ENCODE peak calls at places on chromosomes 11 and 22, in eight cellular contexts. One of them, this sample, is unnamed.

GRCh38 chr11:64490562-64491216 is 100.3 kb upstream of the SLC22A12 start:
- DNase-seq in H1: no peak
- DNase-seq in GM13977: no peak
- DNase-seq in tibial artery: no peak
- DNase-seq in epithelial cell of esophagus: no peak
- DNase-seq in ovary: no peak
- DNase-seq in lung: no peak
- DNase-seq in cardiac muscle cell: no peak
- DNase-seq in this sample: no peak

GRCh38 chr11:35563413-35564245 is 38.2 kb upstream of the PAMR1 start:
- DNase-seq in H1: no peak
- DNase-seq in GM13977: no peak
- DNase-seq in tibial artery: no peak
- DNase-seq in epithelial cell of esophagus: no peak
- DNase-seq in ovary: no peak
- DNase-seq in lung: no peak
- DNase-seq in cardiac muscle cell: peak
- DNase-seq in this sample: no peak

GRCh38 chr22:24925586-24926427 is 20.7 kb downstream of the LHFPL7 start:
- DNase-seq in H1: no peak
- DNase-seq in GM13977: no peak
- DNase-seq in tibial artery: no peak
- DNase-seq in epithelial cell of esophagus: no peak
- DNase-seq in ovary: no peak
- DNase-seq in lung: no peak
- DNase-seq in cardiac muscle cell: peak
- DNase-seq in this sample: no peak

GRCh38 chr22:39656495-39657490 is 86.2 kb downstream of the CACNA1I start:
- DNase-seq in H1: no peak
- DNase-seq in GM13977: no peak
- DNase-seq in tibial artery: no peak
- DNase-seq in epithelial cell of esophagus: no peak
- DNase-seq in ovary: no peak
- DNase-seq in lung: no peak
- DNase-seq in cardiac muscle cell: no peak
- DNase-seq in this sample: no peak

GRCh38 chr22:25196326-25196725 is 3.3 kb upstream of the CRYBB3 start:
- DNase-seq in H1: no peak
- DNase-seq in GM13977: no peak
- DNase-seq in tibial artery: no peak
- DNase-seq in epithelial cell of esophagus: no peak
- DNase-seq in ovary: no peak
- DNase-seq in lung: no peak
- DNase-seq in cardiac muscle cell: no peak
- DNase-seq in this sample: no peak

GRCh38 chr22:31346733-31347250 is 646 bp upstream of the PATZ1 start:
- DNase-seq in H1: no peak
- DNase-seq in GM13977: no peak
- DNase-seq in tibial artery: peak
- DNase-seq in epithelial cell of esophagus: no peak
- DNase-seq in ovary: peak
- DNase-seq in lung: peak
- DNase-seq in cardiac muscle cell: peak
- DNase-seq in this sample: no peak

GRCh38 chr11:134542401-134543143 is 130.5 kb upstream of the B3GAT1 start:
- DNase-seq in H1: no peak
- DNase-seq in GM13977: no peak
- DNase-seq in tibial artery: peak
- DNase-seq in epithelial cell of esophagus: peak
- DNase-seq in ovary: no peak
- DNase-seq in lung: no peak
- DNase-seq in cardiac muscle cell: no peak
- DNase-seq in this sample: no peak

GRCh38 chr11:62612366-62613274 is at the start of the genes EML3 and ROM1:
- DNase-seq in H1: peak
- DNase-seq in GM13977: peak
- DNase-seq in tibial artery: peak
- DNase-seq in epithelial cell of esophagus: peak
- DNase-seq in ovary: peak
- DNase-seq in lung: peak
- DNase-seq in cardiac muscle cell: peak
- DNase-seq in this sample: peak

GRCh38 chr11:45180158-45180887 is 33.9 kb downstream of the PRDM11 start:
- DNase-seq in H1: no peak
- DNase-seq in GM13977: peak
- DNase-seq in tibial artery: peak
- DNase-seq in epithelial cell of esophagus: peak
- DNase-seq in ovary: peak
- DNase-seq in lung: peak
- DNase-seq in cardiac muscle cell: peak
- DNase-seq in this sample: no peak

GRCh38 chr11:85114786-85115185 is 512.4 kb downstream of the DLG2 start:
- DNase-seq in H1: no peak
- DNase-seq in GM13977: no peak
- DNase-seq in tibial artery: no peak
- DNase-seq in epithelial cell of esophagus: peak
- DNase-seq in ovary: no peak
- DNase-seq in lung: no peak
- DNase-seq in cardiac muscle cell: no peak
- DNase-seq in this sample: no peak

GRCh38 chr11:109984634-109985289 is 108.4 kb upstream of the ZC3H12C start:
- DNase-seq in H1: no peak
- DNase-seq in GM13977: peak
- DNase-seq in tibial artery: no peak
- DNase-seq in epithelial cell of esophagus: no peak
- DNase-seq in ovary: no peak
- DNase-seq in lung: no peak
- DNase-seq in cardiac muscle cell: peak
- DNase-seq in this sample: no peak
- TF ChIP-seq CTCF in H1: no peak
- TF ChIP-seq CTCF in GM13977: no peak
- TF ChIP-seq CTCF in tibial artery: no peak
- TF ChIP-seq CTCF in epithelial cell of esophagus: no peak
- TF ChIP-seq CTCF in ovary: no peak
- TF ChIP-seq CTCF in lung: no peak
- TF ChIP-seq CTCF in cardiac muscle cell: no peak
- TF ChIP-seq CTCF in this sample: no peak

DNA sequence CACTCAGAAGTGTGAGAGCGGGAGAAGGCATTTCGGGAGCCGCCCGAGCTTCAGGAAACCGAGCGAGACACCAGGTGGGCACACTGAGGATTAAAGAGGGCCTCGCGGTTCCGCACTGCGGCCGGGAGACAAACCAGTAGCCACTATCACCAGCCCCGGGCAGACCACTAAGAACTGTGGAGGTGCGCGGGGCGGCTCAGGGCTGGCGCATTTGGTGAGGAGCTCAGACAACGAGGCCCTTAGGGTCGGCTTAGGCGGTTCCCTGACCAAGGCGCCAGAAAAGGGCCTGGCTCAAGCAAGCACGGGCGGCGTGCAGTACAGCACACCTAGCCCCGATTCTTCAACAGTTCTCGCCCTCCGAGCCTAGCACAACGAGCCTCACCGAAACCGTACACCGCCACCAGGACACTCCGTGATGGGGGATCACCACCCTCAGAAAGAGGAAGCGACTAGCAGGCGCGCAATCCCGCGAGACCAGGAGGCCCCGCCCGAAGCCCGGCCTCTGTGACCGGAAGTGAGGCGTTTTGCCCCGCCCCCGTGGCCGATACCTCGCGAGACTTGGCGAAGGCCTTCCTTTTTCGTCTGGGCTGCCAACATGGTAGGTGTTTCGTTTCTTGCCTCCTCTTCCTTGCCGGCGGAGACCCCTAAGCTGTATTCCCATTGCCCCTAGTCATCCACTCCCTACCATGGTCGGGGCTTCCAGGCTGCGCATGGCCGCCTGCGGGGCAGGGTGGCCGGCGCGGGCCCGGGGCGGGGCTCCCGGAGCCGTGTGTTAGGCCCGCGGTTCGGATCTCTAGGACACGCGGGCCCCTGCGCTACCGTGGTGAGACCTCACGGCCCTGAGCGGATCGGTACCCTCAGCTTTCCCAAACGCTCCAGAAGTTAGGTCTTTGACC is at the start of the genes RPL27A and TRIM66:
- DNase-seq in H1: peak
- DNase-seq in GM13977: peak
- DNase-seq in tibial artery: peak
- DNase-seq in epithelial cell of esophagus: peak
- DNase-seq in ovary: peak
- DNase-seq in lung: peak
- DNase-seq in cardiac muscle cell: peak
- DNase-seq in this sample: peak
- TF ChIP-seq CTCF in H1: no peak
- TF ChIP-seq CTCF in GM13977: no peak
- TF ChIP-seq CTCF in tibial artery: no peak
- TF ChIP-seq CTCF in epithelial cell of esophagus: peak
- TF ChIP-seq CTCF in ovary: peak
- TF ChIP-seq CTCF in lung: no peak
- TF ChIP-seq CTCF in cardiac muscle cell: no peak
- TF ChIP-seq CTCF in this sample: no peak

GRCh38 chr11:65809496-65809895 is 22.6 kb downstream of the OVOL1 start:
- DNase-seq in H1: no peak
- DNase-seq in GM13977: no peak
- DNase-seq in tibial artery: no peak
- DNase-seq in epithelial cell of esophagus: no peak
- DNase-seq in ovary: no peak
- DNase-seq in lung: no peak
- DNase-seq in cardiac muscle cell: no peak
- DNase-seq in this sample: no peak

GRCh38 chr11:65811764-65812475 is 21.8 kb upstream of the SNX32 start:
- DNase-seq in H1: no peak
- DNase-seq in GM13977: no peak
- DNase-seq in tibial artery: no peak
- DNase-seq in epithelial cell of esophagus: no peak
- DNase-seq in ovary: no peak
- DNase-seq in lung: no peak
- DNase-seq in cardiac muscle cell: peak
- DNase-seq in this sample: no peak

GRCh38 chr11:65810046-65810868 is 23.4 kb downstream of the OVOL1 start:
- DNase-seq in H1: no peak
- DNase-seq in GM13977: no peak
- DNase-seq in tibial artery: no peak
- DNase-seq in epithelial cell of esophagus: no peak
- DNase-seq in ovary: no peak
- DNase-seq in lung: no peak
- DNase-seq in cardiac muscle cell: no peak
- DNase-seq in this sample: no peak

GRCh38 chr11:65806972-65807371 is 20.1 kb downstream of the OVOL1 start:
- DNase-seq in H1: no peak
- DNase-seq in GM13977: no peak
- DNase-seq in tibial artery: no peak
- DNase-seq in epithelial cell of esophagus: no peak
- DNase-seq in ovary: no peak
- DNase-seq in lung: no peak
- DNase-seq in cardiac muscle cell: no peak
- DNase-seq in this sample: no peak

GRCh38 chr11:65808744-65809341 is 22.0 kb downstream of the OVOL1 start:
- DNase-seq in H1: no peak
- DNase-seq in GM13977: no peak
- DNase-seq in tibial artery: no peak
- DNase-seq in epithelial cell of esophagus: no peak
- DNase-seq in ovary: no peak
- DNase-seq in lung: no peak
- DNase-seq in cardiac muscle cell: no peak
- DNase-seq in this sample: no peak
- TF ChIP-seq CTCF in H1: no peak
- TF ChIP-seq CTCF in GM13977: no peak
- TF ChIP-seq CTCF in tibial artery: no peak
- TF ChIP-seq CTCF in epithelial cell of esophagus: no peak
- TF ChIP-seq CTCF in ovary: no peak
- TF ChIP-seq CTCF in lung: no peak
- TF ChIP-seq CTCF in cardiac muscle cell: no peak
- TF ChIP-seq CTCF in this sample: no peak

GRCh38 chr11:105469931-105470330 is 139.9 kb upstream of the GRIA4 start:
- DNase-seq in H1: no peak
- DNase-seq in GM13977: no peak
- DNase-seq in tibial artery: no peak
- DNase-seq in epithelial cell of esophagus: no peak
- DNase-seq in ovary: no peak
- DNase-seq in lung: no peak
- DNase-seq in cardiac muscle cell: no peak
- DNase-seq in this sample: no peak
- TF ChIP-seq CTCF in H1: peak
- TF ChIP-seq CTCF in GM13977: no peak
- TF ChIP-seq CTCF in tibial artery: no peak
- TF ChIP-seq CTCF in epithelial cell of esophagus: no peak
- TF ChIP-seq CTCF in ovary: no peak
- TF ChIP-seq CTCF in lung: no peak
- TF ChIP-seq CTCF in cardiac muscle cell: no peak
- TF ChIP-seq CTCF in this sample: no peak